ENCODE peak calls at places on chromosomes 2 and 18, in nine cellular contexts. V is aorta, L is AG09309, M is IMR-90, T is adipocyte, C is right atrium auricular region, Q is endothelial cell of umbilical vein, S is bronchial epithelial cell, I is GM12865. K is an unnamed sample.

GRCh38 chr2:64283641-64284371 is 139.6 kb upstream of the PELI1 start:
- DNase-seq in C (no peak), T (no peak), S (no peak), M (no peak), L (no peak), Q (peak; percentile 22), I (peak; percentile 70), V (no peak), K (peak; percentile 25)

GRCh38 chr2:168732506-168732905 is 69.9 kb upstream of the NOSTRIN start:
- DNase-seq in S (no peak), M (no peak), T (no peak), C (no peak), L (no peak), Q (no peak), I (no peak), V (no peak), K (no peak)

GRCh38 chr2:203799905-203800304 is 67.7 kb upstream of the CTLA4 start:
- DNase-seq in S (no peak), L (no peak), C (no peak), Q (no peak), M (no peak), I (peak; percentile 89), V (no peak), T (no peak), K (no peak)

GRCh38 chr2:60262178-60262577 is 291.3 kb downstream of the BCL11A start:
- DNase-seq in C (no peak), T (no peak), I (no peak), Q (no peak), M (no peak), S (no peak), L (no peak), V (no peak), K (no peak)

GRCh38 chr2:28250006-28250405 is 142.7 kb upstream of the FOSL2 start:
- DNase-seq in V (no peak), S (peak; percentile 91), I (no peak), Q (no peak), M (peak; percentile 91), L (peak; percentile 64), T (peak; percentile 94), C (no peak), K (peak; percentile 88)

GRCh38 chr2:37625156-37625555 is 46.3 kb downstream of the CDC42EP3 start:
- DNase-seq in V (no peak), T (no peak), I (no peak), L (no peak), C (no peak), Q (no peak), S (peak; percentile 96), M (peak; percentile 80), K (peak; percentile 72)

GRCh38 chr2:234091432-234091879 is 41.0 kb downstream of the SPP2 start:
- DNase-seq in S (peak; percentile 30), M (no peak), C (no peak), Q (peak; percentile 79), V (no peak), T (peak; percentile 39), L (no peak), I (no peak), K (peak; percentile 9)

GRCh38 chr2:67476808-67477790 is 80.0 kb downstream of the ETAA1 start:
- DNase-seq in M (peak; percentile 81), I (peak; percentile 27), L (no peak), C (no peak), S (peak; percentile 73), T (peak; percentile 66), V (no peak), Q (peak; percentile 68), K (peak; percentile 72)

GRCh38 chr18:62784966-62785413 is 69.6 kb downstream of the PHLPP1 start:
- DNase-seq in L (no peak), M (peak; percentile 84), C (no peak), T (peak; percentile 23), I (no peak), S (no peak), Q (no peak), V (no peak), K (peak; percentile 67)

GRCh38 chr2:105943977-105944376 is 199.3 kb downstream of the NCK2 start:
- DNase-seq in M (no peak), Q (no peak), L (no peak), C (no peak), V (no peak), S (no peak), T (no peak), I (no peak), K (no peak)

GRCh38 chr2:7004641-7005040 is 87.4 kb downstream of the RNF144A start:
- DNase-seq in L (no peak), C (no peak), M (no peak), V (no peak), T (no peak), I (no peak), Q (no peak), S (no peak), K (no peak)

GRCh38 chr18:56901919-56902318 is 245.0 kb upstream of the BOD1L2 start:
- DNase-seq in T (no peak), V (no peak), S (no peak), I (no peak), M (no peak), L (no peak), Q (no peak), C (no peak), K (no peak)

GRCh38 chr18:23171581-23172156 is 36.4 kb downstream of the CABLES1 start:
- DNase-seq in V (no peak), M (no peak), C (no peak), S (no peak), I (no peak), Q (no peak), T (no peak), L (no peak), K (no peak)

GRCh38 chr2:225104971-225105370 is 62.7 kb upstream of the DOCK10 start:
- DNase-seq in C (no peak), S (peak; percentile 29), V (no peak), Q (no peak), I (no peak), M (no peak), T (no peak), L (no peak), K (no peak)

GRCh38 chr18:3481696-3482210 is 31.8 kb downstream of the TGIF1 start:
- DNase-seq in V (no peak), I (peak; percentile 29), L (no peak), C (no peak), S (peak; percentile 45), Q (peak; percentile 47), M (peak; percentile 38), T (peak; percentile 30), K (peak; percentile 66)

GRCh38 chr18:79211844-79212243 is 142.7 kb downstream of the ATP9B start:
- DNase-seq in M (peak; percentile 22), S (peak; percentile 34), L (no peak), C (no peak), V (no peak), T (peak; percentile 45), I (no peak), Q (no peak), K (no peak)

GRCh38 chr2:224837066-224837465 is 120.9 kb upstream of the CCDC195 start:
- DNase-seq in V (no peak), Q (no peak), T (no peak), L (no peak), M (no peak), I (no peak), C (no peak), S (no peak), K (no peak)

GRCh38 chr18:42578781-42579180 is 536.7 kb downstream of the RIT2 start:
- DNase-seq in L (no peak), V (no peak), Q (no peak), S (peak; percentile 59), M (no peak), T (no peak), C (no peak), I (no peak), K (peak; percentile 34)

GRCh38 chr18:42576141-42576540 is 539.3 kb downstream of the RIT2 start:
- DNase-seq in Q (no peak), M (no peak), C (no peak), V (no peak), T (no peak), L (no peak), S (no peak), I (no peak), K (no peak)

DNA sequence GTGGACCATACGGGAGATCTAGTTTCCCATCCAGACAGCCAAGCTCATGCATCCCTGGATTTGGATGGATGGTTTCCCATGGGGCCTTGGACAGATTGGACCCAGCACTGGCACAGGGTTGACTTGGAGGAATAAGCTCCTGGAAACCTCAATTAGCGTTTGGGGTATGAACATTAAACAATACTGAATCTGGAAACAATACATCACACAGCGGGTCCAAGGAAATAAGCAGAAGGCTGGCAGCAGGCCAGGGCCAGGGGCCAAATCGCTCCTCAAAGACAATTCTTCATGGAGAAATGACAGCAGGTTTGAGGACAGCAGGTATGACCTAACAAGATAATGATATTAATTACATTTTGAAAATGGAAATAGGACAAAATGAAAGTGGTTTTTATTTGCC is 540.6 kb downstream of the RIT2 start:
- DNase-seq in C (no peak), Q (no peak), I (no peak), S (no peak), M (no peak), L (no peak), T (no peak), V (no peak), K (no peak)
- H3K4me3 ChIP-seq in C (no peak overlapping the region), Q (no peak overlapping the region), I (no peak overlapping the region), S (no peak overlapping the region), M (no peak overlapping the region), L (no peak overlapping the region), T (no peak overlapping the region), V (no peak overlapping the region), K (no peak overlapping the region)

GRCh38 chr2:96817882-96818281 is 1.8 kb downstream of the CNNM3 start:
- DNase-seq in S (no peak), C (no peak), L (no peak), Q (no peak), M (no peak), V (no peak), I (no peak), T (no peak), K (no peak)
- H3K4me3 ChIP-seq in S (no peak overlapping the region), C (no peak overlapping the region), L (no peak overlapping the region), Q (no peak overlapping the region), M (no peak overlapping the region), V (no peak overlapping the region), I (no peak overlapping the region), T (no peak overlapping the region), K (no peak overlapping the region)

DNA sequence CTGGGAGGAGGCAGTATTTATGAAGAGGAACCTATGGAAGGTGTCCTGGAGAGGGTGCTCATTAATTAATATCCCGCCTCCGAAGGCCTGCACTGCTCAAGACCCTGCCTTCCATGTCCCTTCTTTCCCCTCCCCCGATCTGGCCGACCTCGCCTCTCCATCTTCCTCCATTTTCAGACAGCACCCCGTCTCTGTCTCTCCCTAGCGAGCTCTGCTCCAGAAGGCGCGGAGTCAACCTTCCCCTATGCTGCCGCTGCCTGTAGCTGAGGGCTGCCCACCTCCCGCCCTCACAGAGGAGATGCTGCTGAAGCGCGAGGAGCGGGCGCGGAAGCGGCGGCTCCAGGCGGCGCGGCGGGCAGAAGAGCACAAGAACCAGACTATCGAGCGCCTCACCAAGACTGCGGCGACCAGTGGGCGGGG is 1.1 kb upstream of the WBP1 start:
- DNase-seq in V (no peak), I (no peak), C (no peak), T (no peak), M (peak; percentile 31), L (no peak), S (peak; percentile 22), Q (peak; percentile 52), K (peak; percentile 58)
- H3K4me3 ChIP-seq in V (peak overlapping the region; percentile 64), I (peak overlapping the region; percentile 79), C (peak overlapping the region; percentile 55), T (peak overlapping the region; percentile 72), M (peak overlapping the region; percentile 52), L (peak overlapping the region; percentile 68), S (peak overlapping the region; percentile 65), Q (no peak overlapping the region), K (peak overlapping the region; percentile 74)

GRCh38 chr18:55234366-55235093 is 275.3 kb upstream of the CCDC68 start:
- DNase-seq in Q (peak; percentile 82), T (peak; percentile 90), I (peak; percentile 92), L (no peak), C (peak; percentile 88), S (peak; percentile 69), M (peak; percentile 79), V (peak; percentile 76), K (peak; percentile 90)
- H3K4me3 ChIP-seq in Q (no peak overlapping the region), T (no peak overlapping the region), I (no peak overlapping the region), L (no peak overlapping the region), C (no peak overlapping the region), S (no peak overlapping the region), M (no peak overlapping the region), V (no peak overlapping the region), K (no peak overlapping the region)

K was measured in choroid plexus epithelial cell.